ENCODE peak calls at places on chromosome 22, in ten cellular contexts. H is psoas muscle; G is mammary epithelial cell; P is right cardiac atrium; L is CD8-positive, alpha-beta T cell; M is body of pancreas; X is spleen; E is mucosa of descending colon; S is BE2C; B is Panc1. W is an unnamed sample. For H3K4me1, the result is how much of the 10 kb centered on the place peaks cover.

GRCh38 chr22:19943665-19944026 is 2.0 kb upstream of the TXNRD2 start:
- DNase-seq in S (no peak), E (peak), M (no peak), H (no peak), L (no peak), P (peak), G (no peak), B (no peak), X (no peak), W (no peak)

GRCh38 chr22:19875531-19876313 is 21.0 kb upstream of the GNB1L start:
- DNase-seq in E (peak), L (no peak), H (peak), X (peak), G (no peak), B (no peak), M (peak), P (peak), S (no peak), W (no peak)

GRCh38 chr22:20018001-20018400 is 1.4 kb upstream of the ARVCF start:
- DNase-seq in X (no peak), P (peak), G (no peak), H (no peak), S (no peak), L (no peak), B (no peak), E (peak), M (no peak), W (peak)

GRCh38 chr22:25110846-25111578 is 88.6 kb upstream of the CRYBB3 start:
- DNase-seq in E (peak), M (peak), S (peak), B (peak), L (peak), H (peak), X (peak), G (peak), P (peak), W (peak)

GRCh38 chr22:23763579-23764331 is 965 bp downstream of the C22orf15 start:
- DNase-seq in P (peak), B (no peak), G (no peak), S (peak), M (no peak), L (peak), H (no peak), E (peak), X (peak), W (no peak)

GRCh38 chr22:31870890-31871289 is 73.4 kb upstream of the YWHAH start:
- DNase-seq in S (no peak), M (no peak), L (no peak), E (no peak), G (peak), P (no peak), H (no peak), X (no peak), B (peak), W (no peak)

GRCh38 chr22:22219140-22219996 is 25.2 kb upstream of the VPREB1 start:
- DNase-seq in E (no peak), P (no peak), L (no peak), G (no peak), M (no peak), X (no peak), H (no peak), S (no peak), B (no peak), W (no peak)

GRCh38 chr22:49021926-49022815 is 805.5 kb downstream of the BRD1 start:
- DNase-seq in L (no peak), P (peak), H (no peak), X (peak), S (no peak), M (peak), E (no peak), G (no peak), B (no peak), W (peak)

GRCh38 chr22:19177164-19178064 is 1.1 kb downstream of the SLC25A1 start:
- DNase-seq in L (no peak), X (peak), E (peak), H (no peak), B (no peak), G (no peak), M (no peak), P (no peak), S (no peak), W (no peak)

GRCh38 chr22:27719535-27720227 is 81.9 kb downstream of the MN1 start:
- DNase-seq in M (no peak), G (peak), E (no peak), X (peak), S (no peak), H (peak), L (no peak), B (no peak), P (peak), W (peak)

GRCh38 chr22:22110548-22111266 is 128.1 kb upstream of the TOP3B start:
- DNase-seq in S (peak), M (peak), G (peak), E (no peak), B (peak), L (no peak), X (peak), H (no peak), P (peak), W (peak)

GRCh38 chr22:50498322-50498861 is 9.1 kb downstream of the LMF2 start:
- DNase-seq in H (no peak), X (no peak), L (peak), E (peak), M (peak), B (peak), G (peak), P (peak), S (peak), W (no peak)

GRCh38 chr22:18065256-18065655 is 12.5 kb upstream of the PEX26 start:
- DNase-seq in E (no peak), X (peak), H (no peak), B (no peak), S (no peak), G (no peak), L (no peak), M (no peak), P (no peak), W (no peak)

GRCh38 chr22:22558972-22559603 is at the start of gene PRAME:
- DNase-seq in E (peak), L (peak), B (peak), G (no peak), M (no peak), H (peak), S (peak), X (peak), P (peak), W (no peak)

GRCh38 chr22:23827351-23827995 is 11.3 kb downstream of the DERL3 start:
- DNase-seq in M (no peak), P (no peak), B (no peak), E (peak), H (no peak), S (no peak), L (no peak), X (peak), G (no peak), W (peak)

GRCh38 chr22:34812631-34813030 is 253.3 kb upstream of the ISX start:
- DNase-seq in M (no peak), B (no peak), G (peak), H (no peak), X (no peak), L (no peak), E (no peak), P (no peak), S (no peak), W (no peak)

GRCh38 chr22:19879248-19879575 is 24.5 kb upstream of the GNB1L start:
- DNase-seq in E (no peak), L (no peak), B (no peak), P (peak), S (no peak), G (no peak), X (peak), M (peak), H (no peak), W (no peak)

GRCh38 chr22:32355760-32356159 is 1.9 kb upstream of the RFPL3 start:
- DNase-seq in M (no peak), H (no peak), P (no peak), S (no peak), B (no peak), X (no peak), L (no peak), E (no peak), G (peak), W (no peak)

GRCh38 chr22:49081926-49082325 is 745.7 kb downstream of the BRD1 start:
- DNase-seq in P (no peak), E (no peak), H (no peak), G (no peak), M (no peak), X (no peak), L (no peak), S (no peak), B (no peak), W (no peak)

GRCh38 chr22:17471901-17472566 is 91.3 kb upstream of the SLC25A18 start:
- DNase-seq in L (no peak), G (no peak), E (no peak), B (no peak), H (no peak), P (peak), M (no peak), S (no peak), X (no peak), W (peak)

GRCh38 chr22:44363980-44364749 is 51.4 kb upstream of the SHISAL1 start:
- DNase-seq in L (no peak), B (no peak), H (peak), G (no peak), E (peak), X (peak), M (no peak), P (peak), S (peak), W (peak)

GRCh38 chr22:33678523-33678922 is 241.8 kb downstream of the LARGE1 start:
- DNase-seq in L (no peak), G (no peak), H (no peak), X (no peak), S (no peak), P (no peak), M (no peak), E (no peak), B (no peak), W (no peak)

GRCh38 chr22:19148417-19149046 is 1.6 kb downstream of the GSC2 start:
- DNase-seq in P (no peak), H (no peak), E (no peak), S (no peak), G (no peak), M (no peak), X (peak), B (no peak), L (no peak), W (no peak)

GRCh38 chr22:24091551-24092420 is 80.7 kb downstream of the CABIN1 start:
- DNase-seq in G (no peak), P (peak), L (no peak), H (no peak), M (peak), B (no peak), X (peak), S (peak), E (no peak), W (peak)

GRCh38 chr22:25666308-25666707 is 75.7 kb upstream of the MYO18B start:
- DNase-seq in G (no peak), B (no peak), P (peak), S (peak), L (no peak), H (peak), E (peak), M (peak), X (no peak), W (peak)

GRCh38 chr22:36155702-36156101 is 4.9 kb downstream of the APOL3 start:
- DNase-seq in H (peak), B (no peak), P (peak), S (no peak), G (no peak), M (peak), E (peak), X (no peak), L (no peak), W (peak)

GRCh38 chr22:36153756-36154155 is 6.8 kb downstream of the APOL3 start:
- DNase-seq in M (no peak), S (no peak), E (no peak), X (no peak), B (no peak), H (no peak), G (no peak), P (no peak), L (no peak), W (no peak)

GRCh38 chr22:36156515-36157419 is 3.8 kb downstream of the APOL3 start:
- DNase-seq in H (peak), P (peak), M (peak), L (peak), G (peak), X (peak), E (peak), S (peak), B (peak), W (peak)

GRCh38 chr22:36152088-36152487 is 8.5 kb downstream of the APOL3 start:
- DNase-seq in L (no peak), B (no peak), G (no peak), X (no peak), E (no peak), M (no peak), S (no peak), P (no peak), H (no peak), W (no peak)

GRCh38 chr22:36156119-36156514 is 4.4 kb downstream of the APOL3 start:
- DNase-seq in P (no peak), G (no peak), M (no peak), X (no peak), L (no peak), S (no peak), E (no peak), H (no peak), B (no peak), W (no peak)
- H3K4me1 ChIP-seq in P (under half), G (under half), M (under half), X (half or more), L (half or more), S (under half), E (under half), H (under half), B (under half), W (half or more)

DNA sequence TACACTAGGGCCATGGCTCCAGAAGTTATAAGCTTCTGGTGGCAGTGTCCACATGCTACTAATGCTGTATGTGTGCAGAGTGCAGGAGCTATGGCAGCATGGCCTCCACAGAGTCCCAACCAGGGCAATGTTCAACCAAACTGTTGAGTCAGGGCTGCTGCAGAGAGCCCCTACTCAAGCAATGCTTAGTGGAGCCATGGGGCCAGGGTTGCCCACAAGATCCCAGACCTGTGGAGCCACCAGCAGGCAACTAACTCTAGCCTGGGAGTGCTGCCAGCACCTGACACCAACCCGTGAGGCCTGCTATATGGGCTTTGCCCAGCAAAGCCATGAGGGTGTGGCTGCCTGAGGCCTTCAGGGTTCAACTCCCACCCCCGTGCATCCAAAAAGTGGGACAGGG is 655.2 kb downstream of the TBC1D22A start:
- DNase-seq in H (no peak), X (no peak), L (no peak), M (no peak), B (no peak), G (no peak), P (no peak), S (no peak), E (no peak), W (no peak)
- H3K4me1 ChIP-seq in H (under half), X (under half), L (under half), M (under half), B (under half), G (under half), P (under half), S (under half), E (under half), W (under half)

GRCh38 chr22:39292561-39293074 is 26.8 kb downstream of the RPL3 start:
- DNase-seq in H (peak), M (peak), S (peak), X (peak), L (no peak), P (peak), B (no peak), G (peak), E (peak), W (peak)
- H3K4me1 ChIP-seq in H (under half), M (half or more), S (under half), X (under half), L (under half), P (under half), B (half or more), G (half or more), E (under half), W (under half)

GRCh38 chr22:38085501-38085900 is 1.5 kb upstream of the SLC16A8 start:
- DNase-seq in H (no peak), B (no peak), L (no peak), M (no peak), G (no peak), P (peak), E (no peak), S (no peak), X (no peak), W (no peak)

GRCh38 chr22:38083931-38084631 is at the start of gene SLC16A8:
- DNase-seq in L (no peak), X (peak), P (peak), G (no peak), S (no peak), M (no peak), B (no peak), E (no peak), H (peak), W (no peak)

GRCh38 chr22:38086942-38087341 is 3.0 kb upstream of the SLC16A8 start:
- DNase-seq in E (peak), M (no peak), B (no peak), H (peak), X (no peak), S (no peak), L (no peak), P (peak), G (no peak), W (no peak)

GRCh38 chr22:38086001-38086845 is 2.2 kb upstream of the SLC16A8 start:
- DNase-seq in G (no peak), H (peak), B (no peak), M (no peak), L (no peak), X (no peak), S (no peak), P (peak), E (no peak), W (no peak)

GRCh38 chr22:38085056-38085455 is 1.1 kb upstream of the SLC16A8 start:
- DNase-seq in X (no peak), B (no peak), L (no peak), P (peak), E (no peak), G (no peak), M (no peak), H (peak), S (no peak), W (no peak)
- H3K4me1 ChIP-seq in X (under half), B (under half), L (under half), P (under half), E (under half), G (under half), M (under half), H (under half), S (under half), W (under half)

GRCh38 chr22:43153916-43154315 is 2.6 kb downstream of the TSPO start:
- DNase-seq in P (no peak), G (no peak), E (no peak), H (no peak), B (no peak), M (no peak), X (no peak), L (no peak), S (no peak), W (no peak)
- H3K4me1 ChIP-seq in P (under half), G (under half), E (under half), H (under half), B (under half), M (under half), X (under half), L (under half), S (under half), W (under half)

DNA sequence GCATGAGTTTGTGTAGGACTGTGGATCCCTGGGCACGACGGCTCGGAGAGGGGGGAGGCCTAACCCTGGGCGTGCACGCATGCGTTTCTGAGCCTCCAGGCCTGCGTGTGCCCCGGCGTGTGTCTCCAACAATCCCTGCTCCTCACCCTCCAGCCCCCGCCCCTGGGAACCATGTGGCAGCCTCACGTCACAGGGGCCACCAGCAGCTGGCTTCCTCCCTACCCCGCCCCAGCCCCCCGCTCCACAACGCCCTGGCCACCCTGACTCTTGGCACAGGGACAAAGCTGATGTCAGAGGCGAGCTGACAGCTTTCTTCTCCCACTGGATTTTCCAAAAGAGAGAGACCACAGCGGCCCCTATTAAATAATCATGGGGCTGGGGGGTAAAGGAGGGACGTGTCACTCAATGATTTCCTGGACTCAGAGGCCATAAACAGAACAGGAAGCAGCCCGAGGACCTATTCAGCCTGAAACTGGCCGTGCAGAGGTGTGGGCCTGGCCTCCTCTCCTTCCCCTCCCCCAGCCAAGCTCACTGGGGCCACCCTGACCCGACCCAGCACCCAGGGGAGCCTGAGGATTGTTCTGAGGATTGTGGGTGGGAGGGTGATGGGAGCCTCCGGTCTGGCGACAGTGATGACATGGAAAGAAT is 6.8 kb upstream of the LIF start:
- DNase-seq in M (peak), S (peak), G (no peak), B (no peak), X (no peak), E (peak), L (no peak), P (peak), H (peak), W (peak)
- H3K4me1 ChIP-seq in M (under half), S (under half), G (under half), B (half or more), X (under half), E (under half), L (under half), P (under half), H (under half), W (under half)

GRCh38 chr22:28978158-28978557 is 83.5 kb downstream of the C22orf31 start:
- DNase-seq in X (no peak), S (no peak), M (peak), L (no peak), E (no peak), G (peak), B (no peak), P (peak), H (peak), W (peak)
- H3K4me1 ChIP-seq in X (under half), S (under half), M (under half), L (under half), E (under half), G (under half), B (under half), P (under half), H (half or more), W (under half)

GRCh38 chr22:40729284-40729683 is 50.0 kb downstream of the MCHR1 start:
- DNase-seq in B (no peak), M (no peak), L (no peak), G (no peak), S (no peak), H (no peak), E (no peak), P (no peak), X (no peak), W (no peak)
- H3K4me1 ChIP-seq in B (under half), M (under half), L (half or more), G (under half), S (under half), H (under half), E (under half), P (under half), X (under half), W (under half)